ENCODE peak calls at places on chromosomes 11 and 22, in seven cellular contexts. One of them, this sample, is unnamed.

GRCh38 chr11:11570823-11571222 is 51.0 kb downstream of the GALNT18 start:
- DNase-seq in AG04450: no peak
- DNase-seq in adipocyte: no peak
- DNase-seq in IMR-90: no peak
- DNase-seq in esophagus muscularis mucosa: no peak
- DNase-seq in foreskin fibroblast: no peak
- DNase-seq in left ventricle myocardium inferior: no peak
- DNase-seq in this sample: no peak

GRCh38 chr11:99352642-99353041 is 331.9 kb downstream of the CNTN5 start:
- DNase-seq in IMR-90: no peak
- DNase-seq in AG04450: no peak
- DNase-seq in esophagus muscularis mucosa: no peak
- DNase-seq in foreskin fibroblast: no peak
- DNase-seq in left ventricle myocardium inferior: peak
- DNase-seq in adipocyte: no peak
- DNase-seq in this sample: no peak

GRCh38 chr11:11843233-11843632 is 1.5 kb downstream of the USP47 start:
- DNase-seq in esophagus muscularis mucosa: no peak
- DNase-seq in AG04450: peak
- DNase-seq in IMR-90: peak
- DNase-seq in left ventricle myocardium inferior: no peak
- DNase-seq in foreskin fibroblast: peak
- DNase-seq in adipocyte: peak
- DNase-seq in this sample: peak

GRCh38 chr11:57800444-57801184 is 39.0 kb downstream of the CTNND1 start:
- DNase-seq in adipocyte: peak
- DNase-seq in left ventricle myocardium inferior: no peak
- DNase-seq in IMR-90: peak
- DNase-seq in esophagus muscularis mucosa: no peak
- DNase-seq in foreskin fibroblast: peak
- DNase-seq in AG04450: peak
- DNase-seq in this sample: peak

GRCh38 chr22:44191036-44191454 is 10.3 kb downstream of the PARVG start:
- DNase-seq in esophagus muscularis mucosa: no peak
- DNase-seq in IMR-90: no peak
- DNase-seq in adipocyte: peak
- DNase-seq in foreskin fibroblast: no peak
- DNase-seq in AG04450: no peak
- DNase-seq in left ventricle myocardium inferior: no peak
- DNase-seq in this sample: no peak

GRCh38 chr22:19210188-19210587 is 31.7 kb upstream of the SLC25A1 start:
- DNase-seq in adipocyte: no peak
- DNase-seq in AG04450: no peak
- DNase-seq in foreskin fibroblast: no peak
- DNase-seq in IMR-90: no peak
- DNase-seq in esophagus muscularis mucosa: no peak
- DNase-seq in left ventricle myocardium inferior: no peak
- DNase-seq in this sample: no peak

GRCh38 chr22:23401910-23402274 is 178.2 kb downstream of the IGLL1 start:
- DNase-seq in AG04450: no peak
- DNase-seq in IMR-90: no peak
- DNase-seq in left ventricle myocardium inferior: no peak
- DNase-seq in adipocyte: no peak
- DNase-seq in foreskin fibroblast: no peak
- DNase-seq in esophagus muscularis mucosa: no peak
- DNase-seq in this sample: no peak

GRCh38 chr11:112734207-112734606 is 227.0 kb upstream of the NCAM1 start:
- DNase-seq in AG04450: no peak
- DNase-seq in adipocyte: peak
- DNase-seq in IMR-90: peak
- DNase-seq in esophagus muscularis mucosa: no peak
- DNase-seq in foreskin fibroblast: peak
- DNase-seq in left ventricle myocardium inferior: no peak
- DNase-seq in this sample: no peak

GRCh38 chr22:39997939-39998726 is 3.4 kb downstream of the FAM83F start:
- DNase-seq in left ventricle myocardium inferior: peak
- DNase-seq in esophagus muscularis mucosa: no peak
- DNase-seq in IMR-90: peak
- DNase-seq in foreskin fibroblast: no peak
- DNase-seq in AG04450: no peak
- DNase-seq in adipocyte: peak
- DNase-seq in this sample: no peak

GRCh38 chr11:74663315-74663714 is 67.9 kb downstream of the CHRDL2 start:
- DNase-seq in left ventricle myocardium inferior: no peak
- DNase-seq in IMR-90: no peak
- DNase-seq in foreskin fibroblast: no peak
- DNase-seq in adipocyte: no peak
- DNase-seq in AG04450: no peak
- DNase-seq in esophagus muscularis mucosa: no peak
- DNase-seq in this sample: no peak

GRCh38 chr11:43492701-43493100 is 134.0 kb downstream of the TTC17 start:
- DNase-seq in AG04450: no peak
- DNase-seq in left ventricle myocardium inferior: no peak
- DNase-seq in adipocyte: no peak
- DNase-seq in esophagus muscularis mucosa: no peak
- DNase-seq in foreskin fibroblast: no peak
- DNase-seq in IMR-90: no peak
- DNase-seq in this sample: no peak

GRCh38 chr22:49935561-49935960 is 17.1 kb downstream of the CRELD2 start:
- DNase-seq in foreskin fibroblast: no peak
- DNase-seq in AG04450: no peak
- DNase-seq in left ventricle myocardium inferior: no peak
- DNase-seq in esophagus muscularis mucosa: no peak
- DNase-seq in IMR-90: no peak
- DNase-seq in adipocyte: no peak
- DNase-seq in this sample: no peak

GRCh38 chr11:39932996-39933395 is 1526.5 kb downstream of the LRRC4C start:
- DNase-seq in AG04450: no peak
- DNase-seq in foreskin fibroblast: no peak
- DNase-seq in esophagus muscularis mucosa: no peak
- DNase-seq in IMR-90: no peak
- DNase-seq in left ventricle myocardium inferior: no peak
- DNase-seq in adipocyte: no peak
- DNase-seq in this sample: no peak

GRCh38 chr11:95175969-95176368 is 55.0 kb downstream of the SESN3 start:
- DNase-seq in esophagus muscularis mucosa: no peak
- DNase-seq in left ventricle myocardium inferior: no peak
- DNase-seq in adipocyte: no peak
- DNase-seq in IMR-90: no peak
- DNase-seq in AG04450: no peak
- DNase-seq in foreskin fibroblast: no peak
- DNase-seq in this sample: no peak

GRCh38 chr11:68036717-68037239 is 2.0 kb upstream of the TCIRG1 start:
- DNase-seq in left ventricle myocardium inferior: peak
- DNase-seq in esophagus muscularis mucosa: no peak
- DNase-seq in AG04450: no peak
- DNase-seq in adipocyte: no peak
- DNase-seq in foreskin fibroblast: no peak
- DNase-seq in IMR-90: no peak
- DNase-seq in this sample: no peak

GRCh38 chr22:35465109-35465701 is 65.3 kb downstream of the MCM5 start:
- DNase-seq in IMR-90: no peak
- DNase-seq in AG04450: no peak
- DNase-seq in esophagus muscularis mucosa: no peak
- DNase-seq in left ventricle myocardium inferior: peak
- DNase-seq in adipocyte: no peak
- DNase-seq in foreskin fibroblast: peak
- DNase-seq in this sample: no peak

GRCh38 chr11:75465701-75466531 is 32.9 kb upstream of the KLHL35 start:
- DNase-seq in foreskin fibroblast: no peak
- DNase-seq in AG04450: no peak
- DNase-seq in adipocyte: peak
- DNase-seq in IMR-90: peak
- DNase-seq in esophagus muscularis mucosa: no peak
- DNase-seq in left ventricle myocardium inferior: no peak
- DNase-seq in this sample: no peak

DNA sequence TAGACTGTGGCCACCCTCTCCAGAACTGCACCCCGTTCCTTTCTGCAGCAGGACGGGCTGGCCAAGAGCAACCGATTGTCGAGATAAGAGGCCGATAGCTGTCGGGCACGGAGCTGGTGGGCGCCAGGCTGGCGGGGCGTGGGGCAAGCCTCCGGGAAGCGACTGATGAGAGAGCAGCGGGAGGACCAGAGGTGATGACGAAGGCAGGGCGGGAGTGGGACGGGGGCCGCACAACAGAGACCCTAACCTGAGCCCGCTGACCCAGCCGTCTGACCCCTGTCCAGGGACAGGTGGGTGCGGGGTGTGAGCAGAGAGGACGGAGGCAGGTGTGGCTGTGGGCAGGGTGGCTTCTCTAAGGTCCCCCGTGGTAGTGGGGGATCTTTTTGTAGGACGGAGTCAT is 7.3 kb upstream of the BRSK2 start:
- DNase-seq in foreskin fibroblast: no peak
- DNase-seq in IMR-90: no peak
- DNase-seq in adipocyte: no peak
- DNase-seq in left ventricle myocardium inferior: no peak
- DNase-seq in esophagus muscularis mucosa: no peak
- DNase-seq in AG04450: no peak
- DNase-seq in this sample: no peak
- H3K4me3 ChIP-seq in foreskin fibroblast: no peak
- H3K4me3 ChIP-seq in IMR-90: no peak
- H3K4me3 ChIP-seq in adipocyte: peak
- H3K4me3 ChIP-seq in left ventricle myocardium inferior: peak
- H3K4me3 ChIP-seq in esophagus muscularis mucosa: peak
- H3K4me3 ChIP-seq in AG04450: no peak
- H3K4me3 ChIP-seq in this sample: no peak

GRCh38 chr11:119709171-119709570 is 19.8 kb downstream of the NECTIN1 start:
- DNase-seq in foreskin fibroblast: no peak
- DNase-seq in IMR-90: no peak
- DNase-seq in AG04450: no peak
- DNase-seq in esophagus muscularis mucosa: no peak
- DNase-seq in adipocyte: no peak
- DNase-seq in left ventricle myocardium inferior: no peak
- DNase-seq in this sample: no peak

GRCh38 chr11:119712006-119712405 is 17.0 kb downstream of the NECTIN1 start:
- DNase-seq in left ventricle myocardium inferior: no peak
- DNase-seq in IMR-90: no peak
- DNase-seq in AG04450: no peak
- DNase-seq in adipocyte: no peak
- DNase-seq in foreskin fibroblast: no peak
- DNase-seq in esophagus muscularis mucosa: no peak
- DNase-seq in this sample: no peak

GRCh38 chr11:119711476-119711875 is 17.5 kb downstream of the NECTIN1 start:
- DNase-seq in esophagus muscularis mucosa: no peak
- DNase-seq in AG04450: no peak
- DNase-seq in left ventricle myocardium inferior: no peak
- DNase-seq in IMR-90: no peak
- DNase-seq in adipocyte: no peak
- DNase-seq in foreskin fibroblast: no peak
- DNase-seq in this sample: no peak

GRCh38 chr11:119710417-119710816 is 18.6 kb downstream of the NECTIN1 start:
- DNase-seq in IMR-90: no peak
- DNase-seq in foreskin fibroblast: no peak
- DNase-seq in AG04450: no peak
- DNase-seq in left ventricle myocardium inferior: no peak
- DNase-seq in esophagus muscularis mucosa: no peak
- DNase-seq in adipocyte: no peak
- DNase-seq in this sample: no peak

DNA sequence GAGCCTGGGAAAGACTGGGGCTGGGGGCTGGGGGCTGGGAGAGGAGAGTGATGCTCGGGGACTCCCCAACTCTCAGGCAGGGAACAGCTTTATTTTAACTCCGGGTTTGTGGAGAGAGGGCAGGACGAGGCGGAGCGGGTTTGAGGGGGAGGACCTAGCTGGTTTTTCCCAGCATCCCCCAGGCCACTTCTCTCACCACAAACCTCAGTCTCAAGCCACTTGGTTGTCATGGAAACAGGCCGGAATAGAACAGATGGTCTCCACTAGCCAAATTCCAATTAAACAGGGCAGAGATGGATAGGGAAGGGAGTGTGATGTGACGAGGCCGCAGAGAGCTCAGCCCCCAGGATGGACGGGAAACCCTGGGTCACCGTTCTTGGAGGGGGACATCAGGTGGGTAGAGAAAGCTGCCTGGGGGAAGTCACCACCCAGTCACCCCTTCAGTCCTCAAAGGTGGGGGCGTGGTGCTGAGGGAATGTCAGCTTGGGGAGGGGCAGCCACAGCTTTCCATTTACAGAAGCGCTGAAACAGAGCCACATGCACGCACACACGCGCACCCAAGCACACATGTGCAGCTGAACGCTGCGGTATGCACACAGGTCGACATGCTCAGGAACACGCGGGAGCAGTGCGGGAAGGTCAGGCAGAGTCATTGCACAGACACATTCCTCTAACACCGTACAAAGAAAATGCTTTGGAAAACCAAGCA is 19.2 kb downstream of the NECTIN1 start:
- DNase-seq in left ventricle myocardium inferior: no peak
- DNase-seq in esophagus muscularis mucosa: no peak
- DNase-seq in foreskin fibroblast: peak
- DNase-seq in AG04450: peak
- DNase-seq in adipocyte: peak
- DNase-seq in IMR-90: peak
- DNase-seq in this sample: no peak
- H3K4me3 ChIP-seq in left ventricle myocardium inferior: no peak
- H3K4me3 ChIP-seq in esophagus muscularis mucosa: no peak
- H3K4me3 ChIP-seq in foreskin fibroblast: peak
- H3K4me3 ChIP-seq in AG04450: peak
- H3K4me3 ChIP-seq in adipocyte: no peak
- H3K4me3 ChIP-seq in IMR-90: no peak
- H3K4me3 ChIP-seq in this sample: no peak

GRCh38 chr11:61599968-61600710 is 19.3 kb upstream of the SYT7 start:
- DNase-seq in left ventricle myocardium inferior: no peak
- DNase-seq in adipocyte: no peak
- DNase-seq in IMR-90: no peak
- DNase-seq in AG04450: no peak
- DNase-seq in foreskin fibroblast: no peak
- DNase-seq in esophagus muscularis mucosa: no peak
- DNase-seq in this sample: no peak

GRCh38 chr11:61603667-61604066 is 22.8 kb upstream of the SYT7 start:
- DNase-seq in IMR-90: no peak
- DNase-seq in AG04450: no peak
- DNase-seq in esophagus muscularis mucosa: no peak
- DNase-seq in left ventricle myocardium inferior: no peak
- DNase-seq in foreskin fibroblast: no peak
- DNase-seq in adipocyte: no peak
- DNase-seq in this sample: no peak

GRCh38 chr11:61598886-61599868 is 18.3 kb upstream of the SYT7 start:
- DNase-seq in left ventricle myocardium inferior: peak
- DNase-seq in IMR-90: peak
- DNase-seq in adipocyte: peak
- DNase-seq in AG04450: no peak
- DNase-seq in foreskin fibroblast: peak
- DNase-seq in esophagus muscularis mucosa: no peak
- DNase-seq in this sample: no peak

GRCh38 chr11:61601512-61601911 is 20.6 kb upstream of the SYT7 start:
- DNase-seq in IMR-90: no peak
- DNase-seq in foreskin fibroblast: no peak
- DNase-seq in esophagus muscularis mucosa: no peak
- DNase-seq in left ventricle myocardium inferior: no peak
- DNase-seq in AG04450: no peak
- DNase-seq in adipocyte: no peak
- DNase-seq in this sample: no peak

GRCh38 chr11:61602775-61603569 is 22.1 kb upstream of the SYT7 start:
- DNase-seq in foreskin fibroblast: peak
- DNase-seq in IMR-90: peak
- DNase-seq in left ventricle myocardium inferior: peak
- DNase-seq in esophagus muscularis mucosa: peak
- DNase-seq in adipocyte: peak
- DNase-seq in AG04450: peak
- DNase-seq in this sample: peak
- H3K4me3 ChIP-seq in foreskin fibroblast: no peak
- H3K4me3 ChIP-seq in IMR-90: no peak
- H3K4me3 ChIP-seq in left ventricle myocardium inferior: no peak
- H3K4me3 ChIP-seq in esophagus muscularis mucosa: no peak
- H3K4me3 ChIP-seq in adipocyte: peak
- H3K4me3 ChIP-seq in AG04450: peak
- H3K4me3 ChIP-seq in this sample: no peak

GRCh38 chr11:73382747-73383146 is 6.5 kb downstream of the RELT start:
- DNase-seq in adipocyte: no peak
- DNase-seq in left ventricle myocardium inferior: no peak
- DNase-seq in esophagus muscularis mucosa: no peak
- DNase-seq in AG04450: no peak
- DNase-seq in IMR-90: no peak
- DNase-seq in foreskin fibroblast: no peak
- DNase-seq in this sample: no peak
- H3K4me3 ChIP-seq in adipocyte: no peak
- H3K4me3 ChIP-seq in left ventricle myocardium inferior: no peak
- H3K4me3 ChIP-seq in esophagus muscularis mucosa: no peak
- H3K4me3 ChIP-seq in AG04450: no peak
- H3K4me3 ChIP-seq in IMR-90: no peak
- H3K4me3 ChIP-seq in foreskin fibroblast: no peak
- H3K4me3 ChIP-seq in this sample: no peak